ENCODE peak calls at places on chromosomes 2 and 18, in six cellular contexts. One of them, this sample, is unnamed.

GRCh38 chr18:46174317-46175039 is 70.3 kb downstream of the HAUS1 start:
- DNase-seq in heart left ventricle: peak; percentile 44
- DNase-seq in keratinocyte: no peak
- DNase-seq in upper lobe of right lung: peak; percentile 70
- DNase-seq in fibroblast of mammary gland: peak; percentile 39
- DNase-seq in CD4-positive, alpha-beta T cell: peak; percentile 11
- DNase-seq in this sample: peak; percentile 28

GRCh38 chr2:26892916-26893524 is 45.1 kb downstream of the DPYSL5 start:
- DNase-seq in keratinocyte: no peak
- DNase-seq in CD4-positive, alpha-beta T cell: no peak
- DNase-seq in heart left ventricle: no peak
- DNase-seq in upper lobe of right lung: no peak
- DNase-seq in fibroblast of mammary gland: no peak
- DNase-seq in this sample: no peak

GRCh38 chr2:17058772-17059402 is 393.3 kb upstream of the CYRIA start:
- DNase-seq in fibroblast of mammary gland: no peak
- DNase-seq in upper lobe of right lung: no peak
- DNase-seq in keratinocyte: no peak
- DNase-seq in heart left ventricle: no peak
- DNase-seq in CD4-positive, alpha-beta T cell: no peak
- DNase-seq in this sample: no peak

GRCh38 chr18:3151379-3152264 is 68.1 kb downstream of the MYOM1 start:
- DNase-seq in CD4-positive, alpha-beta T cell: no peak
- DNase-seq in upper lobe of right lung: no peak
- DNase-seq in fibroblast of mammary gland: peak; percentile 45
- DNase-seq in heart left ventricle: no peak
- DNase-seq in keratinocyte: no peak
- DNase-seq in this sample: peak; percentile 34

GRCh38 chr2:219001577-219002394 is 8.6 kb upstream of the CRYBA2 start:
- DNase-seq in heart left ventricle: no peak
- DNase-seq in fibroblast of mammary gland: no peak
- DNase-seq in CD4-positive, alpha-beta T cell: no peak
- DNase-seq in keratinocyte: peak; percentile 13
- DNase-seq in upper lobe of right lung: peak; percentile 94
- DNase-seq in this sample: no peak

GRCh38 chr2:238104521-238105311 is 4.6 kb downstream of the ESPNL start:
- DNase-seq in upper lobe of right lung: peak; percentile 60
- DNase-seq in heart left ventricle: no peak
- DNase-seq in keratinocyte: no peak
- DNase-seq in CD4-positive, alpha-beta T cell: no peak
- DNase-seq in fibroblast of mammary gland: no peak
- DNase-seq in this sample: no peak

GRCh38 chr2:142462291-142462690 is 331.5 kb upstream of the LRP1B start:
- DNase-seq in keratinocyte: no peak
- DNase-seq in fibroblast of mammary gland: no peak
- DNase-seq in upper lobe of right lung: no peak
- DNase-seq in CD4-positive, alpha-beta T cell: no peak
- DNase-seq in heart left ventricle: no peak
- DNase-seq in this sample: no peak

GRCh38 chr2:207160115-207160514 is 5.6 kb downstream of the KLF7 start:
- DNase-seq in upper lobe of right lung: no peak
- DNase-seq in CD4-positive, alpha-beta T cell: no peak
- DNase-seq in heart left ventricle: no peak
- DNase-seq in keratinocyte: no peak
- DNase-seq in fibroblast of mammary gland: no peak
- DNase-seq in this sample: no peak

GRCh38 chr18:6866552-6866951 is 137.0 kb downstream of the ARHGAP28 start:
- DNase-seq in CD4-positive, alpha-beta T cell: no peak
- DNase-seq in heart left ventricle: no peak
- DNase-seq in upper lobe of right lung: no peak
- DNase-seq in fibroblast of mammary gland: no peak
- DNase-seq in keratinocyte: no peak
- DNase-seq in this sample: no peak

GRCh38 chr2:224042191-224042696 is 3.2 kb upstream of the SERPINE2 start:
- DNase-seq in fibroblast of mammary gland: peak; percentile 34
- DNase-seq in upper lobe of right lung: no peak
- DNase-seq in keratinocyte: no peak
- DNase-seq in heart left ventricle: no peak
- DNase-seq in CD4-positive, alpha-beta T cell: no peak
- DNase-seq in this sample: no peak

GRCh38 chr2:73297586-73297985 is 4.2 kb upstream of the EGR4 start:
- DNase-seq in heart left ventricle: no peak
- DNase-seq in fibroblast of mammary gland: no peak
- DNase-seq in CD4-positive, alpha-beta T cell: no peak
- DNase-seq in keratinocyte: no peak
- DNase-seq in upper lobe of right lung: no peak
- DNase-seq in this sample: no peak

GRCh38 chr2:53445376-53446072 is 322.1 kb upstream of the CHAC2 start:
- DNase-seq in keratinocyte: no peak
- DNase-seq in CD4-positive, alpha-beta T cell: no peak
- DNase-seq in upper lobe of right lung: no peak
- DNase-seq in heart left ventricle: no peak
- DNase-seq in fibroblast of mammary gland: peak; percentile 71
- DNase-seq in this sample: peak; percentile 65

GRCh38 chr2:6524678-6525367 is 340.9 kb downstream of the CMPK2 start:
- DNase-seq in upper lobe of right lung: no peak
- DNase-seq in fibroblast of mammary gland: no peak
- DNase-seq in CD4-positive, alpha-beta T cell: no peak
- DNase-seq in keratinocyte: no peak
- DNase-seq in heart left ventricle: no peak
- DNase-seq in this sample: no peak

GRCh38 chr18:30192216-30192615 is 850.3 kb downstream of the DSC3 start:
- DNase-seq in CD4-positive, alpha-beta T cell: no peak
- DNase-seq in heart left ventricle: no peak
- DNase-seq in keratinocyte: no peak
- DNase-seq in upper lobe of right lung: no peak
- DNase-seq in fibroblast of mammary gland: no peak
- DNase-seq in this sample: no peak
- TF ChIP-seq CTCF in CD4-positive, alpha-beta T cell: no peak
- TF ChIP-seq CTCF in heart left ventricle: no peak
- TF ChIP-seq CTCF in keratinocyte: no peak
- TF ChIP-seq CTCF in upper lobe of right lung: no peak
- TF ChIP-seq CTCF in fibroblast of mammary gland: no peak
- TF ChIP-seq CTCF in this sample: peak; percentile 17

GRCh38 chr18:76380791-76381405 is 114.1 kb downstream of the ZNF516 start:
- DNase-seq in upper lobe of right lung: no peak
- DNase-seq in heart left ventricle: no peak
- DNase-seq in keratinocyte: no peak
- DNase-seq in CD4-positive, alpha-beta T cell: no peak
- DNase-seq in fibroblast of mammary gland: peak; percentile 14
- DNase-seq in this sample: peak; percentile 8
- TF ChIP-seq CTCF in upper lobe of right lung: peak; percentile 41
- TF ChIP-seq CTCF in heart left ventricle: no peak
- TF ChIP-seq CTCF in keratinocyte: peak; percentile 33
- TF ChIP-seq CTCF in CD4-positive, alpha-beta T cell: no peak
- TF ChIP-seq CTCF in fibroblast of mammary gland: peak; percentile 43
- TF ChIP-seq CTCF in this sample: peak; percentile 78

DNA sequence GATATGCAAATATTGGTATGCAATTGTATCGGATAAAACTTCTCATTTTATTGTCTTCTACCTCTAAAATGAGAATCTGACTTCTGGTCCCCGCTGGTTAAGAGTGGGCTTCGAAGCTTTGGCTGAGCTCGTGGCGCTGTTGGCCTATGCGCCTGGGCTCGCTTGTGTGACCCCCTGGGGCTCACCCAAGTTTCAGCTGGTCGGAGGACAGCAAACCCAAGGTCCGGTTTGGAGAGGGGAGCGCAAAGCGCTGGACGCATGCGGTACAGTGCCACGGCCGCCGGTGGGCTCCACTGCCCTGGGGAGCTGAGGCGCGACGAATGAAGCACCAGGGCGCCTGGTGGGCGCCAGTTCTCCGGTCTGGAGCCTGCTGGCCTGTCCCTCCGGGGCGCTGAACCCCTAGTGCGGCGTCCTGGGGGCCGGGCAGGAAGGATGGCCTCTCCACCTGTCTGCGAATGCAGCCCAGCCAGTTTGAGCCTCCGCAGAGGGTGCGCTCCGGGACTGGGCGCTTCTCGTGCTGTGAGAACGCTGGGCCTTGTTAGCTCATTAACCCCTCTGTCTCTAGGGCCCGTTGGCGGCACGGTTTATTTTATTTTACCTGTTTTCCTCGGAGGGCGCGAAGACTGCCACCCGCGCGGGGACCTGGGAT is 10.3 kb downstream of the MEIS1 start:
- DNase-seq in upper lobe of right lung: no peak
- DNase-seq in CD4-positive, alpha-beta T cell: no peak
- DNase-seq in keratinocyte: no peak
- DNase-seq in heart left ventricle: peak; percentile 47
- DNase-seq in fibroblast of mammary gland: peak; percentile 64
- DNase-seq in this sample: no peak
- TF ChIP-seq CTCF in upper lobe of right lung: peak; percentile 14
- TF ChIP-seq CTCF in CD4-positive, alpha-beta T cell: no peak
- TF ChIP-seq CTCF in keratinocyte: no peak
- TF ChIP-seq CTCF in heart left ventricle: peak; percentile 20
- TF ChIP-seq CTCF in fibroblast of mammary gland: peak; percentile 17
- TF ChIP-seq CTCF in this sample: peak; percentile 48

GRCh38 chr2:231361701-231362588 is 33.6 kb upstream of the B3GNT7 start:
- DNase-seq in CD4-positive, alpha-beta T cell: no peak
- DNase-seq in keratinocyte: no peak
- DNase-seq in fibroblast of mammary gland: no peak
- DNase-seq in upper lobe of right lung: peak; percentile 84
- DNase-seq in heart left ventricle: no peak
- DNase-seq in this sample: no peak
- TF ChIP-seq CTCF in CD4-positive, alpha-beta T cell: no peak
- TF ChIP-seq CTCF in keratinocyte: no peak
- TF ChIP-seq CTCF in fibroblast of mammary gland: no peak
- TF ChIP-seq CTCF in upper lobe of right lung: peak; percentile 13
- TF ChIP-seq CTCF in heart left ventricle: no peak
- TF ChIP-seq CTCF in this sample: no peak

DNA sequence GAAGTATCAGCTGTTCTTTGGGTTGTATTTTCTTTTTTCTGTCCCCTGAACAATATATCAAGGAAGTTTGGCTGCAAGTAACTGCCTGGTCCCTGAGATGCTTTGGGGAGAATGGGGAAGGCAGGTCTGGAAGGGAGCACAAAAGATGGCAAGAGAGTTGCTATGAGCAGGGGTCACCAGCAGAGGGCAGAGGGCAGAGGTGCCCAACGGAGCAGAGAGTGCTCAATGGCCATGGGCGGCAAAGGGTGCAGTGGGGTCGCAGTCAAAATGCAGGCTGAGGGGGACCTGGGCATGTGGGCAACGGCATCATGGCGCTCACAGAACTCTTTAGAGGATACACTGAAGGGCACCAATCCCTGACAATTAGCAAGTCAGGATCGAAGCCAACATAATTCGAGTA is 107.7 kb upstream of the ATP8B1 start:
- DNase-seq in upper lobe of right lung: no peak
- DNase-seq in keratinocyte: no peak
- DNase-seq in fibroblast of mammary gland: no peak
- DNase-seq in CD4-positive, alpha-beta T cell: no peak
- DNase-seq in heart left ventricle: no peak
- DNase-seq in this sample: no peak
- TF ChIP-seq CTCF in upper lobe of right lung: peak; percentile 12
- TF ChIP-seq CTCF in keratinocyte: peak; percentile 52
- TF ChIP-seq CTCF in fibroblast of mammary gland: peak; percentile 48
- TF ChIP-seq CTCF in CD4-positive, alpha-beta T cell: no peak
- TF ChIP-seq CTCF in heart left ventricle: no peak
- TF ChIP-seq CTCF in this sample: peak; percentile 65

DNA sequence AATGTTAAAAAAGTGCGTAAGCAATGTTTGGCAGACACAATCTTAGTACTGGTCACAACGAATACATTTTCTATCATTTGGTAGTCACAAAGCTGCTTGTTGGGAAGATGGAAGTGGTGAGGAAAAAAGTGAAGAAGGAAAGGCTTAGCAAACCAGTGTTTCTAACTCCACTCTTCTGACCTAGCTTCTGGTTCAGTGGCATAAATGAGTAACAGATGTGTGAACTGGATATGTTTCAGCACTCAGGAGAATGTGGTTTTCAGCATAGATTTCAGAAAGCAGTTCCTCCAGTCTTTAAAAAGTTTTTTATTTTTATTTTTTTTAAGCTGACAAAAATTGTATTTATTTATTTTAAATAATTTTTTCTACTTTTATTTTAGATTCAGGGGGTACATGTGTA is 357.1 kb downstream of the CPS1 start:
- DNase-seq in heart left ventricle: no peak
- DNase-seq in upper lobe of right lung: no peak
- DNase-seq in CD4-positive, alpha-beta T cell: no peak
- DNase-seq in keratinocyte: no peak
- DNase-seq in fibroblast of mammary gland: peak; percentile 16
- DNase-seq in this sample: no peak
- TF ChIP-seq CTCF in heart left ventricle: no peak
- TF ChIP-seq CTCF in upper lobe of right lung: no peak
- TF ChIP-seq CTCF in CD4-positive, alpha-beta T cell: no peak
- TF ChIP-seq CTCF in keratinocyte: no peak
- TF ChIP-seq CTCF in fibroblast of mammary gland: no peak
- TF ChIP-seq CTCF in this sample: no peak

GRCh38 chr2:217822296-217823252 is 180.2 kb downstream of the TNS1 start:
- DNase-seq in CD4-positive, alpha-beta T cell: no peak
- DNase-seq in heart left ventricle: no peak
- DNase-seq in upper lobe of right lung: no peak
- DNase-seq in fibroblast of mammary gland: no peak
- DNase-seq in keratinocyte: peak; percentile 49
- DNase-seq in this sample: peak; percentile 35
- TF ChIP-seq CTCF in CD4-positive, alpha-beta T cell: no peak
- TF ChIP-seq CTCF in heart left ventricle: no peak
- TF ChIP-seq CTCF in upper lobe of right lung: no peak
- TF ChIP-seq CTCF in fibroblast of mammary gland: peak; percentile 15
- TF ChIP-seq CTCF in keratinocyte: no peak
- TF ChIP-seq CTCF in this sample: peak; percentile 36

DNA sequence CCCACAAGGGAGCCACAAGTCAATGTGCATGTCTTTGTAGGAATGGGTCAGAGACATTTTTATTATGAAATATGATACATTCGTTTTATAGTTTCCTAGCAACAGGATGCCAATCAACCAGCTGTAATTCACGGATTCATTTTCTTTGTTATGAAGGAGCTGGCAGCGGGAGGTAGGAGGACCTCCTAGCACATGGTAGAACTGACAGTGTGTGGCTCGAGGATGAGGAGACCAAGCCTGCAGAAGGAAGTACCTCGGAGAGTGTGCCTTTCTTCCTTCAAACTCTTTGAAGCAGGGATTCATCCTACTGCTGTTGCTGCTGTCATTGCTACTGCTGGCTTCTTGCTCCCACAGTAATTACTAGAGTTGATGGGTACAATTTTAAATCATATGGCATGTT is 504.8 kb upstream of the KLHL29 start:
- DNase-seq in fibroblast of mammary gland: no peak
- DNase-seq in heart left ventricle: no peak
- DNase-seq in CD4-positive, alpha-beta T cell: no peak
- DNase-seq in keratinocyte: no peak
- DNase-seq in upper lobe of right lung: no peak
- DNase-seq in this sample: no peak
- TF ChIP-seq CTCF in fibroblast of mammary gland: no peak
- TF ChIP-seq CTCF in heart left ventricle: no peak
- TF ChIP-seq CTCF in CD4-positive, alpha-beta T cell: no peak
- TF ChIP-seq CTCF in keratinocyte: no peak
- TF ChIP-seq CTCF in upper lobe of right lung: no peak
- TF ChIP-seq CTCF in this sample: no peak

GRCh38 chr2:234136461-234136860 is 86.0 kb downstream of the SPP2 start:
- DNase-seq in fibroblast of mammary gland: no peak
- DNase-seq in CD4-positive, alpha-beta T cell: no peak
- DNase-seq in keratinocyte: no peak
- DNase-seq in heart left ventricle: no peak
- DNase-seq in upper lobe of right lung: no peak
- DNase-seq in this sample: no peak
- TF ChIP-seq CTCF in fibroblast of mammary gland: no peak
- TF ChIP-seq CTCF in CD4-positive, alpha-beta T cell: no peak
- TF ChIP-seq CTCF in keratinocyte: peak; percentile 20
- TF ChIP-seq CTCF in heart left ventricle: no peak
- TF ChIP-seq CTCF in upper lobe of right lung: no peak
- TF ChIP-seq CTCF in this sample: no peak

GRCh38 chr2:108719149-108720044 is at the start of gene RANBP2:
- DNase-seq in upper lobe of right lung: peak; percentile 98
- DNase-seq in CD4-positive, alpha-beta T cell: peak; percentile 90
- DNase-seq in keratinocyte: peak; percentile 71
- DNase-seq in heart left ventricle: peak; percentile 97
- DNase-seq in fibroblast of mammary gland: peak; percentile 99
- DNase-seq in this sample: peak; percentile 96
- TF ChIP-seq CTCF in upper lobe of right lung: no peak
- TF ChIP-seq CTCF in CD4-positive, alpha-beta T cell: no peak
- TF ChIP-seq CTCF in keratinocyte: no peak
- TF ChIP-seq CTCF in heart left ventricle: no peak
- TF ChIP-seq CTCF in fibroblast of mammary gland: no peak
- TF ChIP-seq CTCF in this sample: no peak

This sample was measured in HFFc6.